ENCODE peak calls at places on chromosomes 13 and 19, in ten cellular contexts. C is T47D; G is HT1080; S is RWPE1; H is activated CD4-positive, alpha-beta memory T cell treated with anti-CD3 and anti-CD28 coated beads for 36 hours; J is activated naive CD4-positive, alpha-beta T cell treated with anti-CD3 and anti-CD28 coated beads for 36 hours; P is GM12864; D is brain pericyte; V is posterior cingulate gyrus; Z is foreskin fibroblast. A is an unnamed sample.
A peak's percentile ranks its signal among the peaks of the same experiment; 100 is the strongest.

GRCh38 chr19:47156861-47157454 is 26.3 kb downstream of the SAE1 start:
- DNase-seq in S (no peak), G (no peak), J (peak; percentile 34), V (no peak), P (no peak), H (peak; percentile 36), D (no peak), Z (peak; percentile 47), C (no peak), A (no peak)

GRCh38 chr13:94028234-94029145 is 451.0 kb downstream of the DCT start:
- DNase-seq in P (no peak), D (no peak), C (no peak), H (no peak), V (no peak), G (no peak), S (no peak), J (no peak), Z (no peak), A (no peak)

GRCh38 chr19:35756373-35757230 is at the start of gene HSPB6:
- DNase-seq in J (no peak), D (no peak), P (no peak), V (no peak), G (no peak), S (no peak), C (no peak), H (no peak), Z (peak; percentile 93), A (no peak)

GRCh38 chr19:10285393-10285792 is 1.4 kb upstream of the ICAM4 start:
- DNase-seq in C (no peak), J (no peak), S (no peak), H (no peak), G (no peak), Z (no peak), V (no peak), P (no peak), D (no peak), A (no peak)

GRCh38 chr13:24613128-24613527 is 67.1 kb upstream of the ATP12A start:
- DNase-seq in Z (no peak), V (no peak), J (no peak), P (no peak), S (no peak), D (no peak), H (no peak), C (no peak), G (no peak), A (no peak)

GRCh38 chr13:106213028-106213427 is 322.4 kb downstream of the EFNB2 start:
- DNase-seq in P (no peak), Z (no peak), G (no peak), S (no peak), C (no peak), H (no peak), V (no peak), D (no peak), J (no peak), A (no peak)

GRCh38 chr19:49387936-49388372 is at the start of gene KASH5:
- DNase-seq in P (no peak), C (no peak), G (peak; percentile 32), V (peak; percentile 51), J (peak; percentile 95), S (peak; percentile 87), Z (peak; percentile 40), H (peak; percentile 94), D (no peak), A (no peak)

GRCh38 chr19:35755550-35756371 is 1.1 kb downstream of the HSPB6 start:
- DNase-seq in J (peak; percentile 53), S (no peak), H (peak; percentile 68), C (no peak), P (no peak), V (no peak), G (no peak), D (no peak), Z (peak; percentile 95), A (no peak)

GRCh38 chr19:19460761-19461265 is 54.5 kb downstream of the TSSK6 start:
- DNase-seq in Z (peak; percentile 70), D (no peak), J (peak; percentile 78), G (no peak), S (no peak), P (no peak), C (no peak), H (peak; percentile 80), V (peak; percentile 57), A (peak; percentile 22)

GRCh38 chr19:42942187-42942789 is 5.3 kb upstream of the PSG7 start:
- DNase-seq in Z (peak; percentile 45), G (no peak), S (no peak), D (no peak), H (no peak), J (no peak), V (no peak), P (no peak), C (peak; percentile 32), A (no peak)

GRCh38 chr13:110479648-110480047 is 81.9 kb downstream of the RAB20 start:
- DNase-seq in V (no peak), H (no peak), P (no peak), J (no peak), C (no peak), S (no peak), Z (no peak), G (no peak), D (no peak), A (no peak)

GRCh38 chr13:110350509-110350908 is 43.4 kb downstream of the COL4A2 start:
- DNase-seq in V (no peak), S (no peak), J (no peak), Z (no peak), D (no peak), P (no peak), H (no peak), G (no peak), C (no peak), A (no peak)

GRCh38 chr13:40376296-40376849 is 290.1 kb downstream of the FOXO1 start:
- DNase-seq in Z (no peak), V (no peak), D (no peak), P (no peak), J (no peak), G (no peak), H (no peak), C (no peak), S (no peak), A (no peak)

GRCh38 chr13:45055902-45056648 is 64.2 kb upstream of the GTF2F2 start:
- DNase-seq in D (no peak), H (peak; percentile 30), J (peak; percentile 34), Z (peak; percentile 78), S (peak; percentile 47), V (no peak), G (peak; percentile 79), P (no peak), C (no peak), A (no peak)

GRCh38 chr19:38733493-38734175 is 10.6 kb downstream of the CAPN12 start:
- DNase-seq in S (no peak), C (no peak), J (no peak), G (peak; percentile 60), P (no peak), V (no peak), H (peak; percentile 40), D (no peak), Z (peak; percentile 59), A (no peak)

GRCh38 chr19:7469654-7470285 is 19.1 kb downstream of the PEX11G start:
- DNase-seq in J (no peak), V (no peak), S (no peak), C (no peak), D (no peak), H (no peak), P (no peak), G (no peak), Z (no peak), A (no peak)

GRCh38 chr19:7857727-7858701 is 16.2 kb downstream of the PRR36 start:
- DNase-seq in C (no peak), P (no peak), D (no peak), Z (no peak), S (no peak), G (no peak), V (no peak), J (no peak), H (peak; percentile 30), A (no peak)

A was measured in anterior cingulate cortex.